ENCODE peak calls at places on chromosomes 3 and 15, in seven cellular contexts. One of them, this sample, is unnamed.

GRCh38 chr3:133401374-133402135 is 1.7 kb downstream of the BFSP2 start:
- DNase-seq in activated B cell treated with CpG ODN at 0.5 μM for 24 hours: no peak
- DNase-seq in AG04449: no peak
- DNase-seq in keratinocyte: no peak
- DNase-seq in kidney: no peak
- DNase-seq in spleen: peak; percentile 39
- DNase-seq in AG04450: peak; percentile 43
- DNase-seq in this sample: no peak

GRCh38 chr15:66865622-66866611 is 163.9 kb downstream of the SMAD6 start:
- DNase-seq in activated B cell treated with CpG ODN at 0.5 μM for 24 hours: peak; percentile 68
- DNase-seq in AG04449: no peak
- DNase-seq in keratinocyte: no peak
- DNase-seq in kidney: no peak
- DNase-seq in spleen: peak; percentile 92
- DNase-seq in AG04450: no peak
- DNase-seq in this sample: peak; percentile 70

GRCh38 chr3:23455084-23455483 is 252.0 kb downstream of the UBE2E2 start:
- DNase-seq in activated B cell treated with CpG ODN at 0.5 μM for 24 hours: no peak
- DNase-seq in AG04449: peak; percentile 49
- DNase-seq in keratinocyte: no peak
- DNase-seq in kidney: no peak
- DNase-seq in spleen: no peak
- DNase-seq in AG04450: peak; percentile 46
- DNase-seq in this sample: no peak

GRCh38 chr3:182947892-182948291 is 32.4 kb downstream of the DCUN1D1 start:
- DNase-seq in activated B cell treated with CpG ODN at 0.5 μM for 24 hours: no peak
- DNase-seq in AG04449: no peak
- DNase-seq in keratinocyte: no peak
- DNase-seq in kidney: no peak
- DNase-seq in spleen: no peak
- DNase-seq in AG04450: no peak
- DNase-seq in this sample: no peak

GRCh38 chr3:179146911-179147570 is 1.1 kb upstream of the PIK3CA start:
- DNase-seq in activated B cell treated with CpG ODN at 0.5 μM for 24 hours: no peak
- DNase-seq in AG04449: no peak
- DNase-seq in keratinocyte: no peak
- DNase-seq in kidney: no peak
- DNase-seq in spleen: no peak
- DNase-seq in AG04450: no peak
- DNase-seq in this sample: no peak

GRCh38 chr3:38479431-38480092 is 16.6 kb upstream of the EXOG start:
- DNase-seq in activated B cell treated with CpG ODN at 0.5 μM for 24 hours: no peak
- DNase-seq in AG04449: no peak
- DNase-seq in keratinocyte: peak; percentile 30
- DNase-seq in kidney: no peak
- DNase-seq in spleen: no peak
- DNase-seq in AG04450: peak; percentile 37
- DNase-seq in this sample: peak; percentile 65

GRCh38 chr15:75360391-75360790 is 8.0 kb downstream of the MAN2C1 start:
- DNase-seq in activated B cell treated with CpG ODN at 0.5 μM for 24 hours: no peak
- DNase-seq in AG04449: no peak
- DNase-seq in keratinocyte: no peak
- DNase-seq in kidney: peak; percentile 43
- DNase-seq in spleen: no peak
- DNase-seq in AG04450: no peak
- DNase-seq in this sample: no peak

GRCh38 chr3:10548997-10549396 is 43.6 kb upstream of the ATP2B2 start:
- DNase-seq in activated B cell treated with CpG ODN at 0.5 μM for 24 hours: no peak
- DNase-seq in AG04449: no peak
- DNase-seq in keratinocyte: no peak
- DNase-seq in kidney: no peak
- DNase-seq in spleen: no peak
- DNase-seq in AG04450: no peak
- DNase-seq in this sample: no peak

GRCh38 chr3:125684199-125684598 is 88.9 kb upstream of the OSBPL11 start:
- DNase-seq in activated B cell treated with CpG ODN at 0.5 μM for 24 hours: no peak
- DNase-seq in AG04449: no peak
- DNase-seq in keratinocyte: no peak
- DNase-seq in kidney: no peak
- DNase-seq in spleen: no peak
- DNase-seq in AG04450: no peak
- DNase-seq in this sample: no peak

DNA sequence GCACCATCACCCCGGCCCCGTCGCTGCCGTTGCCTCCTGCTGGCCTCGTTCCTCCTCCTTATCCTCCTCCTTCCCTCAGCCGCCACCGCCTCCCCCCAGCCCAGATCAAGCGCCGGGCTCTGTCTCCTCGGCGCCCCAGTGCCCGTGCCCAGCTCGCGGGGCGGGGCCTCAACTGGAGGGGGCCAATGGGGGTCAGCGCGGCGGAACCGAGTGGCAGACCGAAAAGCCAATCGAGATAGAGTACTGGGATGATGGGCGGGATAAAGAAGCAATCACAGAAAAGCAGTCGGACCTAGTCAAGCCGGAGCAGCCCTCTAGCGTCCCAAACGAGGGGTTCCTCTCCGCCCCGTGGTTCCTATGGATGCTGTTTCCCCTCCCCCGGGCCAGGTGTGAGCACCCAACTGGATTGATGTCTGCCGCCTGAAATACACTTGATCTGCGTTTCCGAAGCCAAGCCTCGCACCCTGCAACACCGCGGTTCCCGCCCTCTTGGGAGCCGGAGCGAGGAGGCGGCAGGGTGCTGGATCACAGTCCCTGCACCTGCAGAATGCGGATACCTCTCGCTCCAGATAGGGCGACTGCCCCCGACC is at the start of gene FRMD5:
- DNase-seq in activated B cell treated with CpG ODN at 0.5 μM for 24 hours: peak; percentile 76
- DNase-seq in AG04449: peak; percentile 51
- DNase-seq in keratinocyte: peak; percentile 61
- DNase-seq in kidney: peak; percentile 90
- DNase-seq in spleen: peak; percentile 90
- DNase-seq in AG04450: peak; percentile 92
- DNase-seq in this sample: peak; percentile 86
- TF ChIP-seq CTCF in activated B cell treated with CpG ODN at 0.5 μM for 24 hours: no peak
- TF ChIP-seq CTCF in AG04449: peak; percentile 55
- TF ChIP-seq CTCF in keratinocyte: peak; percentile 58
- TF ChIP-seq CTCF in kidney: no peak
- TF ChIP-seq CTCF in spleen: peak; percentile 26
- TF ChIP-seq CTCF in AG04450: peak; percentile 70
- TF ChIP-seq CTCF in this sample: no peak

GRCh38 chr3:42541079-42541478 is 38.6 kb downstream of the VIPR1 start:
- DNase-seq in activated B cell treated with CpG ODN at 0.5 μM for 24 hours: no peak
- DNase-seq in AG04449: no peak
- DNase-seq in keratinocyte: no peak
- DNase-seq in kidney: no peak
- DNase-seq in spleen: no peak
- DNase-seq in AG04450: no peak
- DNase-seq in this sample: no peak
- TF ChIP-seq CTCF in activated B cell treated with CpG ODN at 0.5 μM for 24 hours: no peak
- TF ChIP-seq CTCF in AG04449: no peak
- TF ChIP-seq CTCF in keratinocyte: no peak
- TF ChIP-seq CTCF in kidney: no peak
- TF ChIP-seq CTCF in spleen: no peak
- TF ChIP-seq CTCF in AG04450: no peak
- TF ChIP-seq CTCF in this sample: no peak

DNA sequence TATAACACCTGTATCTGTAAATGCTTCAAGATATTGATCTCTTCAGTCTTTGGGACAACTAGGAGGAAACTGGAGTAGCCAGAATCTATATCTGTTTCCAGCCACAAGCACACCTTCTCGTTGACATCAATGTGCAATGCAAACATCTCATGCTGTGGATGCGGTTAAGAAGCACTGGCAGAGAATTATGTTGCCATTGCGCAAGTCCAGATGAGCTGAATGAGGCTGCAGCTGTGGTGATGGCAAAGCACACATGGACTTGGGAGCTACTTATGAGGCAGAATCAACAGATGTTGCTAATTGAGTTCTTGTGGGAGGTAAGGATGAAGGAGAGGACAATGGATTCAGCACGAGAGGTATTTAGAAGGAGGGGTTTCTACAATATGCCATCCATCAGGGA is 90.9 kb downstream of the STRIT1 start:
- DNase-seq in activated B cell treated with CpG ODN at 0.5 μM for 24 hours: no peak
- DNase-seq in AG04449: peak; percentile 33
- DNase-seq in keratinocyte: no peak
- DNase-seq in kidney: no peak
- DNase-seq in spleen: no peak
- DNase-seq in AG04450: peak; percentile 30
- DNase-seq in this sample: no peak
- TF ChIP-seq CTCF in activated B cell treated with CpG ODN at 0.5 μM for 24 hours: no peak
- TF ChIP-seq CTCF in AG04449: no peak
- TF ChIP-seq CTCF in keratinocyte: no peak
- TF ChIP-seq CTCF in kidney: no peak
- TF ChIP-seq CTCF in spleen: no peak
- TF ChIP-seq CTCF in AG04450: no peak
- TF ChIP-seq CTCF in this sample: no peak

GRCh38 chr3:50428007-50428633 is 68.8 kb upstream of the TMEM115 start:
- DNase-seq in activated B cell treated with CpG ODN at 0.5 μM for 24 hours: no peak
- DNase-seq in AG04449: no peak
- DNase-seq in keratinocyte: no peak
- DNase-seq in kidney: no peak
- DNase-seq in spleen: no peak
- DNase-seq in AG04450: no peak
- DNase-seq in this sample: no peak
- TF ChIP-seq CTCF in activated B cell treated with CpG ODN at 0.5 μM for 24 hours: no peak
- TF ChIP-seq CTCF in AG04449: no peak
- TF ChIP-seq CTCF in keratinocyte: peak; percentile 54
- TF ChIP-seq CTCF in kidney: no peak
- TF ChIP-seq CTCF in spleen: peak; percentile 13
- TF ChIP-seq CTCF in AG04450: no peak
- TF ChIP-seq CTCF in this sample: no peak

This sample was measured in lower lobe of right lung.